ENCODE peak calls at places on chromosomes 6 and 20, in eight cellular contexts. P is Panc1, U is tibial nerve, Y is thoracic aorta, F is mesendoderm, S is GM23338, C is breast epithelium, R is IMR-90. O is an unnamed sample.

GRCh38 chr6:53154794-53155193 is 6.2 kb upstream of the GCM1 start:
- DNase-seq in S (no peak), P (no peak), U (no peak), C (no peak), R (no peak), F (no peak), Y (no peak), O (no peak)

GRCh38 chr20:2246081-2246491 is 49.7 kb upstream of the TGM3 start:
- DNase-seq in S (peak; percentile 47), C (no peak), U (no peak), P (no peak), Y (no peak), R (no peak), F (peak; percentile 18), O (peak; percentile 11)

GRCh38 chr20:37152284-37152683 is 26.8 kb upstream of the RPN2 start:
- DNase-seq in C (no peak), Y (no peak), S (no peak), R (no peak), F (no peak), U (no peak), P (no peak), O (no peak)

GRCh38 chr6:155694429-155694795 is 238.8 kb upstream of the NOX3 start:
- DNase-seq in S (no peak), U (no peak), R (no peak), C (no peak), P (no peak), Y (no peak), F (no peak), O (no peak)

GRCh38 chr6:20879526-20879925 is 345.3 kb downstream of the CDKAL1 start:
- DNase-seq in C (no peak), F (no peak), P (no peak), U (no peak), S (no peak), Y (no peak), R (no peak), O (no peak)

GRCh38 chr20:44137210-44137781 is 49.7 kb downstream of the JPH2 start:
- DNase-seq in F (peak; percentile 98), R (peak; percentile 38), Y (no peak), P (no peak), C (no peak), U (no peak), S (peak; percentile 60), O (peak; percentile 82)

GRCh38 chr20:37984018-37984785 is 49.1 kb downstream of the TTI1 start:
- DNase-seq in F (no peak), C (no peak), P (no peak), S (no peak), R (no peak), Y (no peak), U (no peak), O (no peak)

GRCh38 chr6:36590237-36590636 is 3.9 kb upstream of the SRSF3 start:
- DNase-seq in S (no peak), Y (no peak), U (no peak), F (peak; percentile 83), R (peak; percentile 86), C (no peak), P (no peak), O (peak; percentile 35)

GRCh38 chr6:163860194-163861081 is 445.9 kb downstream of the QKI start:
- DNase-seq in C (no peak), P (no peak), Y (no peak), F (no peak), U (peak; percentile 15), S (no peak), R (peak; percentile 86), O (no peak)

DNA sequence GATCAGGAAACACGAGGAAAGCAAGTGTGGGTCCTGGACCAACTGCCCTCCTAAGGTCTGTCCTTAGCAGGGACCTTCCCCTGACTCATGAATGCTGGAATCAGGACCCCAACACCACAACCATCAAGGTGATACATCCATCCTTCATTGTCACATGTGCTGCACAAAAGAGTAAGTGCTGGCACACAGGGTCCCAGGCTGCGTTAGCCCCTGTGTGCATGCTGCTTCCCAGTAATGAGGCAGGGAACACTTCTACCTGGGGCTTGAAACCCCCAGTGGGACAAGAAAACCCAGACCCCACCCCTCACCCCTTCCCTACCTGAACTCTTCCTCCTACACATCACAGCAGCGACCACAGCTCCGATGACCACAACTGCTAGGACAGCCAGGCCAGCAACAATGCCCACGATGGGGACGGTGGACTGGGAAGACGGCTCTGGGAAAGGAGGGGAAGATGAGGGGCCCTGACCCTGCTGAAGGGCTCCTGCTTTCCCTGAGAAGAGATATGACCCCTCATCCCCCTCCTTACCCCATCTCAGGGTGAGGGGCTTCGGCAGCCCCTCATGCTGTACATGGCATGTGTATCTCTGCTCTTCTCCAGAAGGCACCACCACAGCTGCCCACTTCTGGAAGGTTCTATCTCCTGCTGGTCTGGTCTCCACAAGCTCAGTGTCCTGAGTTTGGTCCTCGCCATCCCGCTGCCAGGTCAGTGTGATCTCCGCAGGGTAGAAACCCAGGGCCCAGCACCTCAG is 2.0 kb downstream of the HLA-B start:
- DNase-seq in P (no peak), R (no peak), S (no peak), C (no peak), U (no peak), Y (no peak), F (no peak), O (no peak)
- H3K4me3 ChIP-seq in P (no peak overlapping the region), R (no peak overlapping the region), S (no peak overlapping the region), C (peak overlapping the region; percentile 71), U (peak overlapping the region; percentile 7), Y (peak overlapping the region; percentile 91), F (no peak overlapping the region), O (no peak overlapping the region)

GRCh38 chr6:124979294-124979678 is 17.0 kb downstream of the RNF217 start:
- DNase-seq in S (no peak), F (no peak), U (no peak), Y (no peak), C (no peak), R (no peak), P (no peak), O (no peak)

GRCh38 chr6:124977067-124977908 is 15.1 kb downstream of the RNF217 start:
- DNase-seq in C (no peak), Y (no peak), U (no peak), F (no peak), P (no peak), R (peak; percentile 68), S (no peak), O (no peak)

GRCh38 chr6:124982669-124983068 is 20.4 kb downstream of the RNF217 start:
- DNase-seq in P (no peak), C (no peak), F (no peak), R (no peak), Y (no peak), U (no peak), S (no peak), O (no peak)

GRCh38 chr6:124974770-124975377 is 12.6 kb downstream of the RNF217 start:
- DNase-seq in P (no peak), C (no peak), Y (no peak), S (no peak), R (no peak), U (no peak), F (no peak), O (no peak)

DNA sequence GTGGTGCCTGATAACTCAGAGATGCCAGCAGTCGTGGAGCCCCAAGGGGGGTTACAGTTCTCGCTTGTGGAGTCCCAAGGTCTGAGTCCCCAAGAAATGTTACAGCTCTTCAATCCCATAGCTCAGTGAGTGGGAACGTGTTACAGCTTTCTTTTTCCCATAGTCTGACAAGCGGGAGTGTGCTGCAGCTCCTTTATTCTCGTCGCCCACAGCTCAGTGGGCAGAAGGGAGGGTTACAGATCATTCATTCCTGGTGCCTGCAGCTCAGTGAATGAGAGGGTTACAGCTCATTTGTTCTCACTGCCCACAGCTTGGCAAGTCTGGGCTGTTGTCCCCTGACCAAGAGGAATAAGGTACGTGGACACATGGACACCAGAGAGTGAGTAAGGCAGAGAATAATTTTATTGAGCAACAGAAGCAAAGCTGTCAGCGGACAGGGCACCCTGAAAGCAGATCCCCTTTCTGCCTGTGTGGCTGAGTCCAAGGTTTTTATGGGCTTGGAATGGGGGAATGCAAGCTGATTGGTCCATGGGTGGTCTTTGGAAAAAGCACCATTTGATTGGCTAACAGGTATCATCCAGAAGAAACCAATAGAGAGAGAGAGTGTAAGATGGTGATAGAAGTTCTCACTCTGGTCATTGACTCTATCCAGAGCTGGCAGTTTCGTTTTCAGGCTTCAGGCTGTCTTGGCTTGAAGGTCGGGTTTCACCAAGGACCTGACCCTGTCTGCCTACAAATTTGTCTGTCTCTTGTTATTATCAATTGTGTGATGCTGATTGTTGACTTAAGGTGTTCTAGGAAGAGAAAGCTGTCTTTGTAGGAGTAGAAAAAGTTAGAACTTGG is 16.4 kb downstream of the RNF217 start:
- DNase-seq in C (no peak), S (no peak), Y (no peak), P (no peak), F (peak; percentile 32), R (no peak), U (no peak), O (no peak)
- H3K36me3 ChIP-seq in C (peaks cover 7% of the 10 kb centered on the region), S (no peaks in the 10 kb centered on the region), Y (peaks cover 15% of the 10 kb centered on the region), P (no peaks in the 10 kb centered on the region), F (peaks cover 2% of the 10 kb centered on the region), R (peaks cover 12% of the 10 kb centered on the region), U (no peaks in the 10 kb centered on the region), O (no peaks in the 10 kb centered on the region)

GRCh38 chr6:38792356-38792755 is 77.2 kb downstream of the DNAH8 start:
- DNase-seq in S (no peak), R (no peak), Y (no peak), F (no peak), U (no peak), C (no peak), P (no peak), O (no peak)
- H3K4me3 ChIP-seq in S (no peak overlapping the region), R (no peak overlapping the region), Y (no peak overlapping the region), F (no peak overlapping the region), U (no peak overlapping the region), C (no peak overlapping the region), P (no peak overlapping the region), O (no peak overlapping the region)

GRCh38 chr6:158559895-158560786 is at the start of gene TMEM181:
- DNase-seq in F (peak; percentile 85), Y (peak; percentile 24), S (peak; percentile 88), P (peak; percentile 25), R (peak; percentile 80), C (peak; percentile 78), U (peak; percentile 59), O (peak; percentile 92)

GRCh38 chr6:158560787-158561246 is 926 bp downstream of the TMEM181 start:
- DNase-seq in R (no peak), U (no peak), P (no peak), C (no peak), S (peak; percentile 54), Y (no peak), F (no peak), O (peak; percentile 62)

GRCh38 chr6:158558415-158559306 is 1.2 kb upstream of the TMEM181 start:
- DNase-seq in R (no peak), Y (no peak), U (no peak), C (no peak), S (no peak), F (no peak), P (no peak), O (no peak)

GRCh38 chr6:158557927-158558326 is 2.0 kb upstream of the TMEM181 start:
- DNase-seq in Y (no peak), F (no peak), C (no peak), S (no peak), P (no peak), U (no peak), R (no peak), O (no peak)

DNA sequence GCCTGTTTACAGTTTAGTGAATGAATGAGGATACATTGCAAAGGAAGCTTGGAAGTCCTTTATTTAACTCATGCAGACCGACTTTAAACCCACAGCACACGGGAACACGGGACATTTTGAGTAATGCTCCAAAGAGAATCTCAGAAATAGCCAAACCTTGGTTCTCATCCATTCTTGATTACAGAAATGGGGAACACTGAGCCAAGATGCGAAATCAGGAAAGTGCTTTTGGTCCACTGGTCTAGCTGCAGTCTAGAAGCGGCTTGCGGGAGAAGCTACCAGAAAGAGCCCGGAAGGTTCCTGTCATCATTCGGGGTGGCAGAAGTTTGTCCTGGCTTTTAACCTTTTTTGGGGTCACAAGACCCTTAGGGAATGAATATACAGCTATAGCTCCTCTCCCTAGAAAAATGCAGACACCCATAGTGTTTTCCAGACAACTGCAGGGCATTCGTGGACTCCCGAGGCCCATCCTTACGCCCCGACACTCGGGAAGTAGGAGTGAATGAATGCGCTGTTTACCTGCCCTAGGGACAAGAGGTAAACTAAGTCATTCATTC is 475 bp upstream of the TMEM181 start:
- DNase-seq in C (no peak), S (no peak), U (no peak), R (no peak), Y (no peak), P (no peak), F (no peak), O (no peak)
- H3K36me3 ChIP-seq in C (no peaks in the 10 kb centered on the region), S (no peaks in the 10 kb centered on the region), U (no peaks in the 10 kb centered on the region), R (no peaks in the 10 kb centered on the region), Y (no peaks in the 10 kb centered on the region), P (peaks cover 2% of the 10 kb centered on the region), F (no peaks in the 10 kb centered on the region), O (no peaks in the 10 kb centered on the region)